ENCODE peak calls at places on chromosomes 2 and 18, in eight cellular contexts. G is stimulated activated CD4-positive, alpha-beta T cell treated with anti-CD3 and anti-CD28 coated beads, Interleukin-2, amount 100 ng/mL, for 48 hours; S is NT2/D1; O is GM06990; L is HEK293T; A is hypothalamus; C is WTC11; K is GM13977. H is an unnamed sample.

GRCh38 chr18:9066358-9066757 is 36.1 kb upstream of the NDUFV2 start:
- DNase-seq in G (no peak), S (no peak), O (no peak), L (no peak), A (no peak), C (no peak), K (peak), H (no peak)

GRCh38 chr2:15941483-15941853 is 1.1 kb downstream of the MYCN start:
- DNase-seq in G (no peak), S (peak), O (no peak), L (peak), A (peak), C (peak), K (no peak), H (peak)

GRCh38 chr18:47558110-47558750 is 306.8 kb upstream of the SKOR2 start:
- DNase-seq in G (no peak), S (no peak), O (peak), L (no peak), A (no peak), C (no peak), K (no peak), H (no peak)

GRCh38 chr2:190578158-190579057 is 43.9 kb upstream of the NEMP2 start:
- DNase-seq in G (no peak), S (no peak), O (no peak), L (no peak), A (no peak), C (no peak), K (no peak), H (no peak)

GRCh38 chr2:211990335-211990734 is 548.3 kb downstream of the ERBB4 start:
- DNase-seq in G (no peak), S (no peak), O (no peak), L (no peak), A (no peak), C (no peak), K (no peak), H (no peak)

GRCh38 chr2:53317863-53318262 is 449.7 kb upstream of the CHAC2 start:
- DNase-seq in G (no peak), S (no peak), O (no peak), L (no peak), A (no peak), C (no peak), K (no peak), H (no peak)

GRCh38 chr18:22166070-22166972 is 3.1 kb upstream of the GATA6 start:
- DNase-seq in G (no peak), S (no peak), O (no peak), L (no peak), A (no peak), C (peak), K (no peak), H (peak)

GRCh38 chr2:65407240-65407639 is 25.2 kb downstream of the SPRED2 start:
- DNase-seq in G (no peak), S (no peak), O (no peak), L (no peak), A (no peak), C (no peak), K (no peak), H (no peak)

GRCh38 chr2:172080641-172081230 is 4.6 kb upstream of the DLX1 start:
- DNase-seq in G (no peak), S (no peak), O (no peak), L (no peak), A (no peak), C (peak), K (no peak), H (peak)

GRCh38 chr2:230924470-230925341 is at the start of gene GPR55:
- DNase-seq in G (peak), S (no peak), O (peak), L (peak), A (no peak), C (peak), K (peak), H (peak)

GRCh38 chr2:71846072-71846471 is 301.6 kb downstream of the CYP26B1 start:
- DNase-seq in G (no peak), S (no peak), O (no peak), L (no peak), A (no peak), C (no peak), K (no peak), H (no peak)

GRCh38 chr2:41496908-41497307 is 550.9 kb upstream of the PKDCC start:
- DNase-seq in G (no peak), S (no peak), O (no peak), L (no peak), A (no peak), C (no peak), K (no peak), H (no peak)

GRCh38 chr2:21256006-21256405 is 132.2 kb downstream of the TDRD15 start:
- DNase-seq in G (no peak), S (no peak), O (peak), L (no peak), A (peak), C (no peak), K (no peak), H (no peak)

GRCh38 chr2:54574107-54574859 is 118.2 kb downstream of the SPTBN1 start:
- DNase-seq in G (peak), S (no peak), O (no peak), L (no peak), A (no peak), C (no peak), K (no peak), H (no peak)

GRCh38 chr18:60215432-60215831 is 157.1 kb downstream of the MC4R start:
- DNase-seq in G (no peak), S (no peak), O (no peak), L (no peak), A (no peak), C (no peak), K (no peak), H (no peak)

GRCh38 chr18:48909721-48910120 is 41.0 kb downstream of the SMAD7 start:
- DNase-seq in G (no peak), S (no peak), O (no peak), L (no peak), A (no peak), C (no peak), K (no peak), H (no peak)

GRCh38 chr2:84980263-84980983 is 9.5 kb downstream of the KCMF1 start:
- DNase-seq in G (no peak), S (no peak), O (no peak), L (no peak), A (no peak), C (no peak), K (no peak), H (no peak)

GRCh38 chr2:175275499-175275898 is 94.0 kb upstream of the ATP5MC3 start:
- DNase-seq in G (no peak), S (no peak), O (no peak), L (no peak), A (no peak), C (no peak), K (no peak), H (no peak)

GRCh38 chr2:43105586-43106562 is 120.5 kb downstream of the ZFP36L2 start:
- DNase-seq in G (no peak), S (no peak), O (no peak), L (peak), A (no peak), C (no peak), K (peak), H (no peak)

GRCh38 chr2:71938108-71938507 is 209.6 kb downstream of the CYP26B1 start:
- DNase-seq in G (no peak), S (no peak), O (no peak), L (peak), A (no peak), C (no peak), K (no peak), H (no peak)

GRCh38 chr2:86592547-86593230 is 29.4 kb upstream of the CHMP3 start:
- DNase-seq in G (no peak), S (no peak), O (no peak), L (no peak), A (no peak), C (no peak), K (no peak), H (no peak)

GRCh38 chr2:43057026-43057741 is 169.2 kb downstream of the ZFP36L2 start:
- DNase-seq in G (no peak), S (no peak), O (no peak), L (no peak), A (peak), C (no peak), K (no peak), H (no peak)

GRCh38 chr2:179260224-179260623 is 4.4 kb downstream of the SESTD1 start:
- DNase-seq in G (no peak), S (no peak), O (no peak), L (no peak), A (no peak), C (no peak), K (no peak), H (no peak)

GRCh38 chr2:201969241-201969937 is 64.3 kb upstream of the FZD7 start:
- DNase-seq in G (no peak), S (no peak), O (no peak), L (no peak), A (no peak), C (no peak), K (no peak), H (no peak)

GRCh38 chr2:726158-726557 is 49.0 kb upstream of the TMEM18 start:
- DNase-seq in G (no peak), S (no peak), O (peak), L (no peak), A (no peak), C (no peak), K (peak), H (no peak)

GRCh38 chr2:186546842-186547241 is 43.0 kb upstream of the ITGAV start:
- DNase-seq in G (no peak), S (no peak), O (no peak), L (no peak), A (no peak), C (no peak), K (no peak), H (no peak)

GRCh38 chr2:97740590-97741182 is 27.3 kb downstream of the ZAP70 start:
- DNase-seq in G (peak), S (peak), O (peak), L (peak), A (no peak), C (peak), K (peak), H (peak)

GRCh38 chr2:101697794-101698418 is 399 bp downstream of the MAP4K4 start:
- DNase-seq in G (no peak), S (no peak), O (peak), L (peak), A (peak), C (no peak), K (no peak), H (peak)

GRCh38 chr2:46771309-46771708 is 144.3 kb downstream of the MCFD2 start:
- DNase-seq in G (no peak), S (no peak), O (no peak), L (no peak), A (no peak), C (no peak), K (no peak), H (no peak)

H was measured in iPS-NIHi11.